ENCODE peak calls at places on chromosomes 4 and X, in seven cellular contexts. K, Y, D, C, Q, X and B are unnamed samples.

GRCh38 chr4:141614878-141615586 is 21.4 kb upstream of the IL15 start:
- DNase-seq in Q (no peak), C (no peak), K (no peak), D (no peak), Y (no peak), X (no peak), B (no peak)

GRCh38 chr4:76585897-76586360 is 150.9 kb downstream of the SHROOM3 start:
- DNase-seq in Q (no peak), K (peak; percentile 95), X (no peak), C (peak; percentile 93), Y (no peak), D (peak; percentile 74), B (peak; percentile 93)

GRCh38 chr4:128670434-128670999 is 139.0 kb upstream of the JADE1 start:
- DNase-seq in D (no peak), Y (no peak), K (no peak), C (no peak), X (no peak), Q (no peak), B (no peak)

GRCh38 chrX:130125090-130125489 is 14.8 kb upstream of the ELF4 start:
- DNase-seq in Y (no peak), K (peak; percentile 83), C (no peak), X (peak; percentile 50), D (peak; percentile 81), Q (no peak), B (no peak)

GRCh38 chr4:157821814-157822213 is 351.0 kb downstream of the GASK1B start:
- DNase-seq in X (no peak), Q (no peak), K (no peak), D (no peak), C (no peak), Y (no peak), B (no peak)

GRCh38 chr4:1405636-1406415 is 416 bp downstream of the NKX1-1 start:
- DNase-seq in D (no peak), C (peak; percentile 6), X (no peak), Q (peak; percentile 20), K (peak; percentile 10), Y (no peak), B (no peak)

GRCh38 chr4:40325406-40326019 is 9.6 kb upstream of the CHRNA9 start:
- DNase-seq in X (no peak), C (peak; percentile 44), Q (peak; percentile 62), K (no peak), D (no peak), Y (peak; percentile 49), B (no peak)

GRCh38 chr4:59597536-59598232 is 1602.4 kb upstream of the ADGRL3 start:
- DNase-seq in Q (no peak), C (no peak), D (no peak), K (no peak), X (no peak), Y (no peak), B (peak; percentile 28)

GRCh38 chr4:148787285-148787684 is 345.1 kb upstream of the NR3C2 start:
- DNase-seq in Q (no peak), D (no peak), X (no peak), C (no peak), Y (no peak), K (no peak), B (no peak)

GRCh38 chr4:56981795-56982201 is 3.1 kb downstream of the POLR2B start:
- DNase-seq in K (no peak), D (no peak), X (no peak), Y (no peak), C (no peak), Q (no peak), B (no peak)

GRCh38 chrX:70878925-70879324 is 29.6 kb downstream of the TEX11 start:
- DNase-seq in X (no peak), D (no peak), C (no peak), K (no peak), Y (no peak), Q (no peak), B (no peak)

GRCh38 chrX:44068043-44068442 is 94.9 kb upstream of the NDP start:
- DNase-seq in Q (no peak), X (no peak), Y (no peak), D (no peak), K (no peak), C (no peak), B (no peak)

GRCh38 chrX:38117485-38117884 is 103.2 kb downstream of the SRPX start:
- DNase-seq in C (peak; percentile 72), K (peak; percentile 45), D (no peak), X (no peak), Y (no peak), Q (no peak), B (no peak)

GRCh38 chr4:77015390-77015789 is 60.4 kb downstream of the CCNI start:
- DNase-seq in X (no peak), C (no peak), Y (no peak), D (no peak), Q (no peak), K (no peak), B (no peak)

GRCh38 chrX:154444001-154444754 is at the start of gene FAM50A:
- DNase-seq in X (peak; percentile 67), D (no peak), K (peak; percentile 82), C (peak; percentile 72), Y (peak; percentile 50), Q (peak; percentile 84), B (peak; percentile 82)

GRCh38 chrX:132623307-132623706 is 134.5 kb upstream of the MBNL3 start:
- DNase-seq in Q (no peak), K (no peak), X (no peak), C (no peak), D (no peak), Y (no peak), B (no peak)

GRCh38 chr4:53889335-53890084 is 174.9 kb downstream of the CHIC2 start:
- DNase-seq in D (no peak), C (no peak), Q (no peak), X (no peak), Y (no peak), K (no peak), B (no peak)

GRCh38 chr4:156113138-156113537 is 159.5 kb upstream of the CTSO start:
- DNase-seq in Y (no peak), X (no peak), K (no peak), D (no peak), C (no peak), Q (no peak), B (no peak)

GRCh38 chr4:145513020-145513621 is 31.5 kb downstream of the SMAD1 start:
- DNase-seq in C (no peak), K (no peak), D (no peak), Y (no peak), Q (no peak), X (no peak), B (no peak)
- H3K9me3 ChIP-seq in C (no peaks in the 10 kb centered on the region), K (peaks cover 17% of the 10 kb centered on the region), D (peaks cover 19% of the 10 kb centered on the region), Y (peaks cover 3% of the 10 kb centered on the region), Q (peaks cover 2% of the 10 kb centered on the region), X (no peaks in the 10 kb centered on the region), B (peaks cover 20% of the 10 kb centered on the region)

DNA sequence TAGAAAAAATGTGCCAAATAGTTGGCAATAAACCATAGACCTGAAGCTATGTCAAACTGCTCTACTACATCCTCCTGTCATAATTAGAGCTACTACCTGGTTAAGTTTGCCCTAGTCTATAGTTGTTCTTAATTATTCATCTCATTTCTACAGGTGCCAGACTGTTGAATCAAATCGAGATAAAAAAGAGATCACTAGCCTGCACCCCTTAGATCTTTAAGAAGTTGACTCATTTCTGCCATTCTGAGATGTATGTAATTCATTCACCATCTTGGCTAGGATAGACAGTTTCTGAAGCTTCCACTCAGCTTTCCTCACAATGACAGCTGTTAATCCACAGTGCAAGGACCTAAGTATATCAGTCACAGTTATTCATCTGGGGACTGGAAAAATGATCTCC is 452.1 kb upstream of the BOD1L1 start:
- DNase-seq in Y (no peak), X (no peak), Q (no peak), D (no peak), C (no peak), K (no peak), B (no peak)
- H3K9me3 ChIP-seq in Y (no peaks in the 10 kb centered on the region), X (no peaks in the 10 kb centered on the region), Q (no peaks in the 10 kb centered on the region), D (no peaks in the 10 kb centered on the region), C (no peaks in the 10 kb centered on the region), K (no peaks in the 10 kb centered on the region), B (no peaks in the 10 kb centered on the region)

DNA sequence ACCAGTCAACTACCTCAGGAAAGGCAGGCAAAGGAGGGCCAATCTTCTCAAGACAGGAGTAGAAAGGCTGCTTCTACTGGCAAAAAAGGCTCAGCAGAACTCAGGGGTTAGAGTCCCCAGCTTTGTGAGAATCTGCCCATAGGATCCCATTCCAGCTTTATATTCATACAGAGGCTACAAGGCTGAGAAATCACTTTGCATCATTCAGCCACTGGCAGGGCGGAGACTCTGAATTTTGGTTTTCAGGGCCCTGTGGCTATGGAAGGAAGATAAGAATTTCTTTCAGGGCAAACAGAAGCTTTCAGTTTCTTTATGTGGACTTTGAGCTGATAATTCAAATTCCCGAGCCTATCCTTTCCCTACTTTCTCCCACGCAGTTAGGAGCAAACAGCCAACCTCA is 165.1 kb upstream of the PPP1R2C start:
- DNase-seq in C (no peak), D (no peak), K (no peak), X (no peak), Y (no peak), Q (no peak), B (no peak)
- H3K9me3 ChIP-seq in C (no peaks in the 10 kb centered on the region), D (no peaks in the 10 kb centered on the region), K (no peaks in the 10 kb centered on the region), X (no peaks in the 10 kb centered on the region), Y (no peaks in the 10 kb centered on the region), Q (no peaks in the 10 kb centered on the region), B (no peaks in the 10 kb centered on the region)

GRCh38 chrX:146144090-146144489 is 326.5 kb downstream of the SLITRK2 start:
- DNase-seq in Q (no peak), D (no peak), Y (no peak), C (no peak), K (no peak), X (no peak), B (no peak)
- H3K9me3 ChIP-seq in Q (no peaks in the 10 kb centered on the region), D (no peaks in the 10 kb centered on the region), Y (no peaks in the 10 kb centered on the region), C (no peaks in the 10 kb centered on the region), K (no peaks in the 10 kb centered on the region), X (no peaks in the 10 kb centered on the region), B (no peaks in the 10 kb centered on the region)

GRCh38 chrX:73851014-73852009 is 288.3 kb downstream of the CHIC1 start:
- DNase-seq in K (peak; percentile 87), C (peak; percentile 90), Q (no peak), Y (no peak), D (peak; percentile 94), X (no peak), B (peak; percentile 92)

GRCh38 chrX:73852022-73852421 is 289.0 kb downstream of the CHIC1 start:
- DNase-seq in C (no peak), Q (no peak), D (no peak), K (no peak), Y (no peak), X (no peak), B (no peak)

GRCh38 chrX:73850124-73851013 is 287.4 kb downstream of the CHIC1 start:
- DNase-seq in K (peak; percentile 45), C (peak; percentile 60), Q (no peak), D (no peak), X (no peak), Y (no peak), B (no peak)

GRCh38 chrX:73849054-73849453 is 286.1 kb downstream of the CHIC1 start:
- DNase-seq in D (no peak), K (no peak), Y (no peak), X (no peak), C (no peak), Q (no peak), B (no peak)

DNA sequence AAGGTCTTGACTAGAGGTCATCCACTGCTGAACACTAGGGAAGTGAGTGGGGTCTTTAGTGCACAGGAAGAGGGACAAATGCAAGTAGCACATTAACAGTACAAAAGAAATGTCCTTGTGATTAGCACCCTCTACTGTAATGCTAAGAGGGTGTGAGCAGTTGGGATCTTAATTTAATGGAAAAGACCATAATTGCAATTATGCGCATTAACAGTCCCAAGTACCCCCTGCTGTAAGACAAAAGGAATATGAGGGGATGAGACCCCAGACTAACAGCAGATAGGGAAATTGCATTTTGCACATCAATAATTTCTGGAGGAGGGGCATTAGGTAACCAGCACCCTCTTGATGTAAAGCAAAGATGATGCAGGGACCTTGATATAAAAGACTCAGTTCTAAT is 285.0 kb downstream of the CHIC1 start:
- DNase-seq in K (no peak), C (no peak), X (no peak), D (no peak), Q (no peak), Y (no peak), B (no peak)
- H3K9me3 ChIP-seq in K (no peaks in the 10 kb centered on the region), C (no peaks in the 10 kb centered on the region), X (no peaks in the 10 kb centered on the region), D (no peaks in the 10 kb centered on the region), Q (peaks cover 6% of the 10 kb centered on the region), Y (no peaks in the 10 kb centered on the region), B (no peaks in the 10 kb centered on the region)